ENCODE peak calls at places on chromosome 21, in four cellular contexts. One of them, this sample, is unnamed.

GRCh38 chr21:42159560-42160110 is 59.3 kb upstream of the ABCG1 start:
- DNase-seq in OCI-LY7: no peak
- DNase-seq in HCT116: no peak
- DNase-seq in MM.1S: no peak
- DNase-seq in this sample: no peak

GRCh38 chr21:41624674-41625310 is 116.8 kb upstream of the TMPRSS2 start:
- DNase-seq in HCT116: no peak
- DNase-seq in MM.1S: no peak
- DNase-seq in OCI-LY7: no peak
- DNase-seq in this sample: no peak

GRCh38 chr21:41147096-41147978 is 20.6 kb upstream of the BACE2 start:
- DNase-seq in HCT116: no peak
- DNase-seq in MM.1S: no peak
- DNase-seq in OCI-LY7: no peak
- DNase-seq in this sample: no peak

GRCh38 chr21:37374026-37374425 is 7.5 kb downstream of the DYRK1A start:
- DNase-seq in HCT116: no peak
- DNase-seq in MM.1S: no peak
- DNase-seq in OCI-LY7: no peak
- DNase-seq in this sample: peak; percentile 94

GRCh38 chr21:39788383-39788782 is 43.4 kb downstream of the IGSF5 start:
- DNase-seq in MM.1S: peak; percentile 51
- DNase-seq in HCT116: peak; percentile 66
- DNase-seq in OCI-LY7: no peak
- DNase-seq in this sample: peak; percentile 89

GRCh38 chr21:39321424-39321823 is 8.0 kb upstream of the BRWD1 start:
- DNase-seq in MM.1S: no peak
- DNase-seq in HCT116: no peak
- DNase-seq in OCI-LY7: no peak
- DNase-seq in this sample: peak; percentile 87

GRCh38 chr21:40587786-40588353 is 259.1 kb downstream of the DSCAM start:
- DNase-seq in HCT116: no peak
- DNase-seq in OCI-LY7: no peak
- DNase-seq in MM.1S: no peak
- DNase-seq in this sample: no peak

GRCh38 chr21:38852278-38852677 is 46.5 kb downstream of the ETS2 start:
- DNase-seq in HCT116: no peak
- DNase-seq in OCI-LY7: no peak
- DNase-seq in MM.1S: no peak
- DNase-seq in this sample: peak; percentile 60

GRCh38 chr21:26405735-26406361 is 167.2 kb downstream of the CYYR1 start:
- DNase-seq in HCT116: no peak
- DNase-seq in MM.1S: peak; percentile 36
- DNase-seq in OCI-LY7: no peak
- DNase-seq in this sample: peak; percentile 88

GRCh38 chr21:25735895-25736597 is 1.3 kb downstream of the GABPA start:
- DNase-seq in MM.1S: peak; percentile 11
- DNase-seq in OCI-LY7: peak; percentile 32
- DNase-seq in HCT116: no peak
- DNase-seq in this sample: peak; percentile 9

GRCh38 chr21:34987673-34988072 is 61.4 kb downstream of the RUNX1 start:
- DNase-seq in MM.1S: peak; percentile 68
- DNase-seq in HCT116: no peak
- DNase-seq in OCI-LY7: no peak
- DNase-seq in this sample: no peak

GRCh38 chr21:34986561-34987533 is 62.3 kb downstream of the RUNX1 start:
- DNase-seq in OCI-LY7: no peak
- DNase-seq in MM.1S: peak; percentile 46
- DNase-seq in HCT116: peak; percentile 93
- DNase-seq in this sample: peak; percentile 62

GRCh38 chr21:34989337-34990151 is 59.6 kb downstream of the RUNX1 start:
- DNase-seq in OCI-LY7: no peak
- DNase-seq in HCT116: no peak
- DNase-seq in MM.1S: no peak
- DNase-seq in this sample: no peak

GRCh38 chr21:34988139-34988538 is 61.0 kb downstream of the RUNX1 start:
- DNase-seq in HCT116: no peak
- DNase-seq in OCI-LY7: no peak
- DNase-seq in MM.1S: no peak
- DNase-seq in this sample: no peak

GRCh38 chr21:34988625-34989024 is 60.5 kb downstream of the RUNX1 start:
- DNase-seq in HCT116: no peak
- DNase-seq in OCI-LY7: no peak
- DNase-seq in MM.1S: no peak
- DNase-seq in this sample: no peak
- H3K9me2 ChIP-seq in HCT116: no peaks in the 10 kb centered on the region
- H3K9me2 ChIP-seq in OCI-LY7: no peaks in the 10 kb centered on the region
- H3K9me2 ChIP-seq in MM.1S: no peaks in the 10 kb centered on the region
- H3K9me2 ChIP-seq in this sample: no peaks in the 10 kb centered on the region

GRCh38 chr21:45209046-45209445 is 78.6 kb downstream of the POFUT2 start:
- DNase-seq in HCT116: no peak
- DNase-seq in OCI-LY7: no peak
- DNase-seq in MM.1S: no peak
- DNase-seq in this sample: peak; percentile 42
- TF ChIP-seq EZH2phosphoT487 in HCT116: no peak
- TF ChIP-seq EZH2phosphoT487 in OCI-LY7: no peak
- TF ChIP-seq EZH2phosphoT487 in MM.1S: no peak
- TF ChIP-seq EZH2phosphoT487 in this sample: no peak

GRCh38 chr21:33479679-33480480 is at the start of gene TMEM50B:
- DNase-seq in HCT116: peak; percentile 83
- DNase-seq in OCI-LY7: peak; percentile 96
- DNase-seq in MM.1S: peak; percentile 99
- DNase-seq in this sample: peak; percentile 95

GRCh38 chr21:33478858-33479678 is 706 bp downstream of the TMEM50B start:
- DNase-seq in MM.1S: peak; percentile 68
- DNase-seq in OCI-LY7: peak; percentile 59
- DNase-seq in HCT116: no peak
- DNase-seq in this sample: peak; percentile 33

GRCh38 chr21:33480481-33481103 is 818 bp upstream of the TMEM50B start:
- DNase-seq in HCT116: no peak
- DNase-seq in MM.1S: no peak
- DNase-seq in OCI-LY7: no peak
- DNase-seq in this sample: no peak

GRCh38 chr21:33477066-33477465 is 2.7 kb downstream of the TMEM50B start:
- DNase-seq in HCT116: no peak
- DNase-seq in OCI-LY7: no peak
- DNase-seq in MM.1S: no peak
- DNase-seq in this sample: no peak

DNA sequence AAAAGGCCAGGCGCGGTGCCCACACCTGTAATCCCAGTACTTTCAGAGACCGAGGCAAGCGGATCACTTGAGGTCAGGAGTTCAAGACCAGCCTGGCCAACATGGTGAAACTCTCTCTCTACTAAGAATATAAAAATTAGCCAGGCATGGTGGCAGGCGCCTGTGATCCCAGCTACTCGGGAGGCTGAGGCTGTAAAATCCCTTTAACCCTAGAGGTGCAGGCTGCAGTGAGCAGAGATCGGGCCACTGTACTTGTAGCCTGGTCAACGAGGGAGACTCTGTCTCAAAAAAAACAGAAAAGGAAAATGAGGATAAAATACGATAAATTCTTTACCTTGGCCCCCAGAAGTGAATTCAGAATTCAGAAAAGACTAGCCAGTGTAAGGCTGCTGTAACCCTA is 1.6 kb downstream of the TMEM50B start:
- DNase-seq in HCT116: no peak
- DNase-seq in MM.1S: no peak
- DNase-seq in OCI-LY7: no peak
- DNase-seq in this sample: no peak
- H3K4me2 ChIP-seq in HCT116: peak overlapping the region; percentile 95
- H3K4me2 ChIP-seq in MM.1S: peak overlapping the region; percentile 81
- H3K4me2 ChIP-seq in OCI-LY7: peak overlapping the region; percentile 97
- H3K4me2 ChIP-seq in this sample: peak overlapping the region; percentile 86

GRCh38 chr21:34844924-34845238 is 176.1 kb downstream of the CLIC6 start:
- DNase-seq in HCT116: no peak
- DNase-seq in MM.1S: peak; percentile 55
- DNase-seq in OCI-LY7: peak; percentile 32
- DNase-seq in this sample: no peak

GRCh38 chr21:34846601-34847112 is 177.9 kb downstream of the CLIC6 start:
- DNase-seq in HCT116: peak; percentile 61
- DNase-seq in MM.1S: no peak
- DNase-seq in OCI-LY7: no peak
- DNase-seq in this sample: peak; percentile 93

GRCh38 chr21:34845521-34846213 is 176.9 kb downstream of the CLIC6 start:
- DNase-seq in OCI-LY7: peak; percentile 16
- DNase-seq in HCT116: peak; percentile 75
- DNase-seq in MM.1S: peak; percentile 97
- DNase-seq in this sample: peak; percentile 95

GRCh38 chr21:34844033-34844923 is 175.5 kb downstream of the CLIC6 start:
- DNase-seq in MM.1S: no peak
- DNase-seq in HCT116: no peak
- DNase-seq in OCI-LY7: no peak
- DNase-seq in this sample: no peak

GRCh38 chr21:34846214-34846575 is 177.4 kb downstream of the CLIC6 start:
- DNase-seq in MM.1S: no peak
- DNase-seq in HCT116: no peak
- DNase-seq in OCI-LY7: no peak
- DNase-seq in this sample: no peak
- H3K9me2 ChIP-seq in MM.1S: no peaks in the 10 kb centered on the region
- H3K9me2 ChIP-seq in HCT116: no peaks in the 10 kb centered on the region
- H3K9me2 ChIP-seq in OCI-LY7: no peaks in the 10 kb centered on the region
- H3K9me2 ChIP-seq in this sample: no peaks in the 10 kb centered on the region

DNA sequence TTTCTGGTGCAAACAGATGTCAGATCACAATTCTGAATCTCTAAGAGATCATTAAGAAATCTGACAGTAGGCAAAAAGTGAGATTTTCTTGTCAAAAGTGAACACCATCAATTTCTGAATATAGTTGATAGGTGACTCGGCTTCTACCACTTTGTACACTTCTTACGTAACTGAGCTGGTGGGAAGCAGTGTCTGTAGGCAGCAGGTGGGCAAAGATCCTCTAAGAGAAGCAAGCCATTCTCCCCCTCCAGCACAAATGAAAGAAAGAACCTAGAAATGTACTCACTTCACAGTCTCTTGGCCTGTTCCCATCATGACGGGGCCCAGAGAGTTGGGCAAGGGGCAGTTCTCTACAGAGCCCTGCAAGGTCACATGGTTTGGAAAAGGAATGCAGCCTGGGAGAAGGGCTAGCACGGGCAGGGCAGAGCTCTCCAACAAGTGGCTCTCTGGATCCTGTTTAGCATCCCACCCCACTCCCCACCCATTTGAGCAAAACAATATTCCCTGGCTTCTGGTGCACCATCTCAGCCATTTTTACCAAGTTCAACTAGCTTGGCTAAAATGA is 412.6 kb downstream of the LTN1 start:
- DNase-seq in MM.1S: no peak
- DNase-seq in HCT116: no peak
- DNase-seq in OCI-LY7: no peak
- DNase-seq in this sample: no peak
- TF ChIP-seq EZH2phosphoT487 in MM.1S: no peak
- TF ChIP-seq EZH2phosphoT487 in HCT116: no peak
- TF ChIP-seq EZH2phosphoT487 in OCI-LY7: no peak
- TF ChIP-seq EZH2phosphoT487 in this sample: no peak

GRCh38 chr21:31151682-31152081 is 113.4 kb upstream of the KRTAP19-8 start:
- DNase-seq in HCT116: no peak
- DNase-seq in OCI-LY7: no peak
- DNase-seq in MM.1S: no peak
- DNase-seq in this sample: no peak

GRCh38 chr21:31145271-31145801 is 107.1 kb upstream of the KRTAP19-8 start:
- DNase-seq in OCI-LY7: no peak
- DNase-seq in MM.1S: no peak
- DNase-seq in HCT116: no peak
- DNase-seq in this sample: no peak

GRCh38 chr21:31156662-31157061 is 118.4 kb upstream of the KRTAP19-8 start:
- DNase-seq in OCI-LY7: no peak
- DNase-seq in HCT116: no peak
- DNase-seq in MM.1S: no peak
- DNase-seq in this sample: no peak

GRCh38 chr21:31156169-31156568 is 117.9 kb upstream of the KRTAP19-8 start:
- DNase-seq in MM.1S: no peak
- DNase-seq in OCI-LY7: no peak
- DNase-seq in HCT116: no peak
- DNase-seq in this sample: no peak

DNA sequence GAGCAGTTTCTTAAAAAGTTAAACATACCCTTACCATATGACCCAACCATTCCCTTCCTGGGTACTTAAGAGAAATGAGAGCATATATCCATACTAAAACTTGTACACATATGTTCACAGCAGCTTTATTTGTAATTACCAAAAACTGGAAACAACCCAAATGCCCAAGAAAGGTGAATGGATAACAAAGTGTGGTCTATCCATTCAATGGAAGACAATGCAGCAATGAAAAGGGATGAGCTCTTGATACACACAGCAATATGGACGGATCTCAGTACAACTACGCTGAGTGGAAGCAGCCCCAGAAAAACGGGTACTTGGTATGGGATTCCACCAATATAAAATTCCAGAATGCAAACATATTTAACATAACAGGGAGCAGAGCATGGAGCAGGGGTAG is 112.9 kb upstream of the KRTAP19-8 start:
- DNase-seq in HCT116: no peak
- DNase-seq in OCI-LY7: no peak
- DNase-seq in MM.1S: no peak
- DNase-seq in this sample: no peak
- H3K4me2 ChIP-seq in HCT116: no peak overlapping the region
- H3K4me2 ChIP-seq in OCI-LY7: no peak overlapping the region
- H3K4me2 ChIP-seq in MM.1S: no peak overlapping the region
- H3K4me2 ChIP-seq in this sample: no peak overlapping the region

GRCh38 chr21:16457498-16457897 is 727.7 kb downstream of the USP25 start:
- DNase-seq in OCI-LY7: no peak
- DNase-seq in HCT116: no peak
- DNase-seq in MM.1S: no peak
- DNase-seq in this sample: no peak

GRCh38 chr21:16455978-16456377 is 726.2 kb downstream of the USP25 start:
- DNase-seq in MM.1S: no peak
- DNase-seq in OCI-LY7: no peak
- DNase-seq in HCT116: no peak
- DNase-seq in this sample: no peak

GRCh38 chr21:16454371-16454770 is 724.6 kb downstream of the USP25 start:
- DNase-seq in HCT116: no peak
- DNase-seq in OCI-LY7: no peak
- DNase-seq in MM.1S: peak; percentile 15
- DNase-seq in this sample: no peak

GRCh38 chr21:16460936-16461335 is 731.2 kb downstream of the USP25 start:
- DNase-seq in HCT116: no peak
- DNase-seq in MM.1S: no peak
- DNase-seq in OCI-LY7: no peak
- DNase-seq in this sample: no peak

GRCh38 chr21:16455526-16455925 is 725.7 kb downstream of the USP25 start:
- DNase-seq in OCI-LY7: no peak
- DNase-seq in MM.1S: no peak
- DNase-seq in HCT116: no peak
- DNase-seq in this sample: no peak
- H3K9me2 ChIP-seq in OCI-LY7: no peaks in the 10 kb centered on the region
- H3K9me2 ChIP-seq in MM.1S: no peaks in the 10 kb centered on the region
- H3K9me2 ChIP-seq in HCT116: no peaks in the 10 kb centered on the region
- H3K9me2 ChIP-seq in this sample: no peaks in the 10 kb centered on the region